ENCODE peak calls at places on chromosomes 1 and 21, in five cellular contexts. R is stimulated activated CD8-positive, alpha-beta memory T cell treated with anti-CD3 and anti-CD28 coated beads, Interleukin-2, amount 100 ng/mL, for 1 hour; T is endothelial cell of umbilical vein; Z is stimulated activated CD4-positive, alpha-beta T cell treated with anti-CD3 and anti-CD28 coated beads, Interleukin-2, amount 100 ng/mL, for 48 hours; J is caudate nucleus. I is an unnamed sample.

GRCh38 chr1:9294440-9294773 is 1.7 kb downstream of the SPSB1 start:
- DNase-seq in R (no peak), T (peak), Z (no peak), J (no peak), I (no peak)

GRCh38 chr1:203768158-203768725 is 3.3 kb downstream of the LAX1 start:
- DNase-seq in R (no peak), T (no peak), Z (no peak), J (no peak), I (no peak)

GRCh38 chr1:37480581-37481288 is 6.4 kb downstream of the ZC3H12A start:
- DNase-seq in R (no peak), T (no peak), Z (no peak), J (no peak), I (no peak)

GRCh38 chr1:161082996-161083742 is 6.2 kb downstream of the NECTIN4 start:
- DNase-seq in R (no peak), T (no peak), Z (no peak), J (no peak), I (peak)

GRCh38 chr1:214548988-214549387 is 2.4 kb downstream of the PTPN14 start:
- DNase-seq in R (no peak), T (peak), Z (no peak), J (no peak), I (no peak)

GRCh38 chr1:181033128-181033798 is 520 bp upstream of the MR1 start:
- DNase-seq in R (no peak), T (no peak), Z (peak), J (no peak), I (peak)

GRCh38 chr1:218254296-218254918 is 30.7 kb upstream of the RRP15 start:
- DNase-seq in R (no peak), T (no peak), Z (no peak), J (no peak), I (no peak)

GRCh38 chr1:68011786-68012375 is 38.5 kb downstream of the DIRAS3 start:
- DNase-seq in R (no peak), T (no peak), Z (no peak), J (peak), I (no peak)

GRCh38 chr1:234998174-234998741 is 130.4 kb downstream of the TOMM20 start:
- DNase-seq in R (no peak), T (peak), Z (no peak), J (no peak), I (no peak)

GRCh38 chr1:50879137-50879536 is 80.9 kb downstream of the FAF1 start:
- DNase-seq in R (no peak), T (no peak), Z (no peak), J (no peak), I (no peak)

GRCh38 chr21:19501115-19501514 is 1097.5 kb upstream of the TMPRSS15 start:
- DNase-seq in R (no peak), T (no peak), Z (no peak), J (no peak), I (no peak)

GRCh38 chr1:201004154-201004553 is 19.4 kb downstream of the KIF21B start:
- DNase-seq in R (no peak), T (no peak), Z (no peak), J (no peak), I (no peak)

GRCh38 chr1:178646821-178647220 is 78.2 kb upstream of the RALGPS2 start:
- DNase-seq in R (no peak), T (no peak), Z (no peak), J (no peak), I (no peak)

I was measured in AML-193.